ENCODE peak calls at places on chromosomes 1 and 21, in six cellular contexts. T, Z, G, W, B and X are unnamed samples.

GRCh38 chr1:161936786-161937185 is 86.9 kb downstream of the OLFML2B start:
- DNase-seq in Z (no peak), W (no peak), G (no peak), T (no peak), B (no peak), X (no peak)

GRCh38 chr1:222284466-222284865 is 263.4 kb downstream of the HHIPL2 start:
- DNase-seq in Z (no peak), G (no peak), W (no peak), T (no peak), B (no peak), X (no peak)

GRCh38 chr21:32101206-32101763 is 177.6 kb downstream of the MIS18A start:
- DNase-seq in B (no peak), G (no peak), W (no peak), T (no peak), Z (no peak), X (no peak)

GRCh38 chr1:163085904-163086268 is 16.7 kb downstream of the RGS4 start:
- DNase-seq in Z (no peak), B (no peak), G (no peak), W (no peak), T (no peak), X (no peak)

GRCh38 chr1:225770586-225771248 is 6.9 kb upstream of the SRP9 start:
- DNase-seq in W (no peak), B (peak; percentile 54), G (no peak), T (no peak), Z (no peak), X (no peak)

GRCh38 chr1:84116558-84116957 is 27.5 kb upstream of the PRKACB start:
- DNase-seq in G (no peak), T (no peak), B (no peak), W (no peak), Z (no peak), X (no peak)

GRCh38 chr1:185170291-185170848 is 13.4 kb downstream of the SWT1 start:
- DNase-seq in Z (peak; percentile 85), W (peak; percentile 43), B (peak; percentile 48), T (peak; percentile 22), G (peak; percentile 41), X (peak; percentile 30)

GRCh38 chr1:222161676-222162075 is 386.2 kb downstream of the HHIPL2 start:
- DNase-seq in Z (no peak), G (no peak), T (no peak), B (no peak), W (no peak), X (no peak)

GRCh38 chr1:16145030-16145987 is 10.6 kb downstream of the EPHA2 start:
- DNase-seq in G (peak; percentile 88), T (peak; percentile 96), Z (peak; percentile 84), W (no peak), B (peak; percentile 55), X (no peak)

GRCh38 chr1:3342960-3343359 is 111.5 kb upstream of the ARHGEF16 start:
- DNase-seq in Z (no peak), G (no peak), W (no peak), B (no peak), T (no peak), X (no peak)

DNA sequence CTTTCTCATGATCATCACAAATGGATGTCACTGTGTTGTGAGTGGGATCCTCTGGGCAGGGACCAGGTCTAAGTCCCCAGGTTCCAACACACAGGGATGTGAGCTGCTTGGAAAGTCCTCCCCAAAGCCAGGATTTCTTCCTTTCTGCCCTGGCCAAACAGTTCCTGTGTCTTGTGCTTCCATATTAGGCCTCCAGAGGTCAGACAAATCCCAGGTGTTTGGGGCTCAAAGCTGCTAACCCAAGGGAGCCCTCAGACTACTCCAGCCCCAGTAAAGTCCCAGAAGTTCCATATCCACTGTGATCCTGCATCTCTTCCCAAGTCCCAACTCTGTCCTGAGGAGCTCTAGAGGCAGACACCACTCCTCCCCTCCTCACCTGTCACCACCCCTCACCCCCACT is 27.7 kb upstream of the MAGOH start:
- DNase-seq in B (no peak), Z (peak; percentile 71), W (no peak), T (no peak), G (no peak), X (no peak)
- TF ChIP-seq CTCF in B (no peak), Z (peak; percentile 72), W (peak; percentile 46), T (no peak), G (no peak), X (no peak)

DNA sequence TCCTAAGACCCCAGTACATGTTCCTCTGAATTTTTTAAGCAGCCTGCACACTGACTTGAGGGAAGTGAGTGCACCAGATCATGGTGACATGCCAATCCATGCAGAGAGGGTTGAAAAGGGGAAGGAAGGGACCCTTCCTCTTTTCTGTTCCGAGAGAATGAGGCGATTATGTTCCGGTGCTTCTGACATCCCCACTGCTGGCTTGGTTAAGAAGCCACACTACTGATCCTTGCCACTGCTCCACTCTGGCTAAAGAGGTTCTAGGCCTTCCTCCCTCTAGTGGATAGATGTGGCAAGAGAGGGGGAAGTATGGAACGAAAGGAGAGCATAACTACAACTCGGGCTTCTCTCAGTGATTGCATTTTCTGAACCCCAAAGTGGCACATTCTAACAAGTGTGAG is 1.8 kb upstream of the CYB5R1 start:
- DNase-seq in B (peak; percentile 30), T (peak; percentile 53), G (peak; percentile 58), W (peak; percentile 26), Z (peak; percentile 78), X (peak; percentile 30)
- TF ChIP-seq CTCF in B (peak; percentile 25), T (peak; percentile 66), G (peak; percentile 59), W (peak; percentile 68), Z (peak; percentile 85), X (no peak)

GRCh38 chr1:1415751-1416150 is 5.3 kb downstream of the ANKRD65 start:
- DNase-seq in W (no peak), Z (no peak), T (no peak), G (no peak), B (no peak), X (no peak)
- TF ChIP-seq CTCF in W (no peak), Z (no peak), T (no peak), G (no peak), B (no peak), X (no peak)

DNA sequence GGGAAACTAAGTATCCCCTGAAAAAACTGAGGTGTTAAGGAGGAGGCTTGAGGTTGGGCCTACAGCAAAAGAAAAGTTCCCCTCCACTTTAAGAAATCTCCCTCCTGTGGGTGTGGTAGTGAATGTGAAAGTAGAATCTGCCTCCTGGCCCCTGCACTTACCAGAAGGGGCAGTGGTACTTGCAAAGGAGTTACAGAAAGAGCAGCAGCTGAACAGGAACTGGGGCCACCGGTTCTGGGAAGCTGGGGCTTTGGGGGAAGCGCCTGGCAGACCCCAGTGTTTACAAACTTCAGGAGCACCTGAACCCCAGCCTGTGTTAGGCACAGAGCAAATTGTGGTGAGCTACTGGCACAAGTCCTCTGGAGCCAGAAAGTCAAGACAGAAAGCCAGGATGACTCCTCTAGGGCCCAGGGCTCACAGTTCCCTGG is 250.2 kb upstream of the FGGY start:
- DNase-seq in W (no peak), T (no peak), Z (peak; percentile 55), G (no peak), B (no peak), X (peak; percentile 22)
- TF ChIP-seq CTCF in W (no peak), T (no peak), Z (peak; percentile 45), G (no peak), B (no peak), X (no peak)

GRCh38 chr1:152683846-152684245 is 2.1 kb upstream of the LCE2B start:
- DNase-seq in T (no peak), G (no peak), W (no peak), Z (no peak), B (no peak), X (no peak)
- TF ChIP-seq CTCF in T (no peak), G (no peak), W (no peak), Z (no peak), B (no peak), X (no peak)

DNA sequence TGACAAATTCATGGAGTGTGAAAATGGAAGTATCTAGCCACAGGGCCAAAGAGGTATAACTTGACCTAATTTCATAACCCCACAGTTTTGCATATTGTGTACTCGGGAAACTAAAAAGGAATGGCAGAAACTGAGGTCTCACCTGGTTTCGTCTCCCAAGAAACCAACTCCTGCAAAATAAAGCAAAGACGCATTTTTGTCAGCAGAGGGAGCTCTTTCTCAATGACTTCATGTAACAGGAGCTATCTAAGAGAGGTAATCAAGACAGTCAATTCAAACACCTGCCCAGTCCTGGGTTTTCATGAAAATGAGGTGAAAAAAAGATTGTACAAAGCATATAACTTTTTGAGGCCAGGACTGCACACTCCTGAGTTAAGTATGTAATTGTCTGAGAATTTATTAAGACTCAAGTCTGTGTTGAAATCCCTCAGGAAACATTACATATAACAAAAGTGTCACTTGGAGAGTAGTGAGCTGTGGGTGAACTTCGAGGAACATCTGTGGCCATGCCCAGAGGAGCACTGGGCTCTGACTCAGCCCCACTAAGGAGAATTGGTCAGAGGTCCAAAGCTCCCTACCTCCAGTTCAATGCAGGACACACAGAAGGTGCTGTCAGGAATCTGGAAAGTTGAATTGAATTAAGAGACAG is 17.6 kb downstream of the FCRL4 start:
- DNase-seq in Z (peak; percentile 80), T (peak; percentile 43), G (peak; percentile 49), B (peak; percentile 36), W (peak; percentile 23), X (no peak)
- TF ChIP-seq CTCF in Z (peak; percentile 88), T (peak; percentile 84), G (peak; percentile 77), B (peak; percentile 65), W (peak; percentile 86), X (peak; percentile 80)

DNA sequence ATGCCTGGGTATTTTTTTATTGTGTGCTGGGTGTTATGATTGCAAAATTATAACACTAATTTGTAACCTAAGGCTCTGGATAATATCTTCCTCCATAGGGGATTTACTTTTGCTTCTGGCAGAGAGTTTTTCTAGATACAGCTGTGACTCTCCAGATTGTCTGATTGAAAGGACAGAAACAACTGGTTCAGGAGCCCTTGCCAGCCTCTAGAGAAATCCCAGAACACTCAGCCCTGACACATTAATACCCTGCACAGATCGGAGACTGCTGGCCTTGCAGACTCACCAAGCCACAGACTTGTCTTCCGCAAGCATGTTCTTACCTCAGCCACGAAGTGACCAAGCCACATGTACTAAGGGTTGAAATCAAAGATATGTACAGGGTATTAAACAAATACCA is 10.7 kb downstream of the C1orf146 start:
- DNase-seq in B (no peak), W (no peak), Z (no peak), T (no peak), G (no peak), X (no peak)
- TF ChIP-seq CTCF in B (no peak), W (no peak), Z (no peak), T (no peak), G (no peak), X (no peak)

GRCh38 chr1:10337436-10337835 is 61.4 kb upstream of the PGD start:
- DNase-seq in T (no peak), W (no peak), B (no peak), Z (peak; percentile 59), G (no peak), X (no peak)

GRCh38 chr1:10339036-10339567 is 59.8 kb upstream of the PGD start:
- DNase-seq in W (no peak), B (no peak), G (no peak), T (no peak), Z (no peak), X (no peak)

GRCh38 chr1:10338611-10339010 is 60.3 kb upstream of the PGD start:
- DNase-seq in W (no peak), G (no peak), T (no peak), B (no peak), Z (no peak), X (no peak)

GRCh38 chr1:10339815-10340214 is 59.0 kb upstream of the PGD start:
- DNase-seq in G (peak; percentile 45), T (peak; percentile 12), W (peak; percentile 31), B (peak; percentile 60), Z (peak; percentile 84), X (no peak)

DNA sequence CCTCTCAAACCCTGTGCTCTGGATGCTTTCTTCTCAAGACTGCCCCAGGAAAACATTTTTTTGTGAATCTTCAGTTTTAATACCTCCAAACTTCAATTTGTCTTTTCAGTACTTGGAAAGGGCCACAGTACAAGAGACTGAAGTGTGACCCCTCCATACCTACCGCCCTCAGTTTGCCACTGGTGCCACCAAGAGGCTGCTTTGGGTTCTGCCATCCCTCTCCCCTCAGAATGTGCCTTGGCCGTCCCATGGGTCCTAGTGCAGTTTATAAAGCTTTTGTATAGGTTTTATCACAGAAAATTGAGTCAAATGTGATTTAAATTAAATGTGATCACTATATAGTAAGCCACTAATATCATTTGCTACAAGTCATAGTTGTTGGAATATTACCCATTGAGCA is 60.8 kb upstream of the PGD start:
- DNase-seq in T (peak; percentile 27), B (peak; percentile 66), G (peak; percentile 38), Z (peak; percentile 84), W (peak; percentile 48), X (no peak)
- TF ChIP-seq CTCF in T (peak; percentile 32), B (no peak), G (peak; percentile 45), Z (peak; percentile 85), W (peak; percentile 70), X (no peak)